ENCODE peak calls at places on chromosomes 3 and 15, in nine cellular contexts. T is K562; H is neural crest cell; C is BJ; G is tibial artery; D is CD8-positive, alpha-beta T cell; X is adrenal gland; J is psoas muscle; Y is lower leg skin. R is an unnamed sample.

GRCh38 chr3:66004244-66004643 is 34.5 kb downstream of the MAGI1 start:
- DNase-seq in T (no peak), H (no peak), C (no peak), G (no peak), D (no peak), X (no peak), J (no peak), Y (no peak), R (no peak)

GRCh38 chr3:9349321-9350117 is 13.3 kb upstream of the THUMPD3 start:
- DNase-seq in T (no peak), H (no peak), C (peak), G (no peak), D (no peak), X (peak), J (no peak), Y (no peak), R (no peak)

GRCh38 chr3:155548194-155548593 is 196.7 kb downstream of the PLCH1 start:
- DNase-seq in T (no peak), H (no peak), C (no peak), G (no peak), D (no peak), X (no peak), J (no peak), Y (no peak), R (no peak)

GRCh38 chr15:69668963-69669362 is 216.3 kb downstream of the RPLP1 start:
- DNase-seq in T (no peak), H (no peak), C (no peak), G (peak), D (peak), X (no peak), J (no peak), Y (no peak), R (peak)

GRCh38 chr3:187616307-187616939 is 53.8 kb downstream of the SST start:
- DNase-seq in T (peak), H (peak), C (no peak), G (no peak), D (peak), X (peak), J (no peak), Y (no peak), R (peak)

GRCh38 chr3:10248984-10249748 is 907 bp downstream of the TATDN2 start:
- DNase-seq in T (peak), H (peak), C (no peak), G (no peak), D (peak), X (peak), J (peak), Y (no peak), R (peak)

GRCh38 chr3:12959838-12960378 is 113.3 kb downstream of the IQSEC1 start:
- DNase-seq in T (peak), H (no peak), C (no peak), G (no peak), D (no peak), X (no peak), J (no peak), Y (peak), R (peak)

GRCh38 chr3:104102386-104102785 is 1264.3 kb upstream of the ALCAM start:
- DNase-seq in T (no peak), H (peak), C (no peak), G (no peak), D (no peak), X (no peak), J (no peak), Y (no peak), R (no peak)

GRCh38 chr3:16455001-16455400 is 58.5 kb downstream of the RFTN1 start:
- DNase-seq in T (no peak), H (no peak), C (no peak), G (no peak), D (no peak), X (no peak), J (no peak), Y (no peak), R (no peak)

GRCh38 chr15:42068601-42069000 is 25.8 kb downstream of the PLA2G4D start:
- DNase-seq in T (no peak), H (no peak), C (no peak), G (peak), D (no peak), X (no peak), J (no peak), Y (no peak), R (no peak)

GRCh38 chr3:23481660-23482278 is 278.6 kb downstream of the UBE2E2 start:
- DNase-seq in T (no peak), H (no peak), C (no peak), G (no peak), D (no peak), X (no peak), J (no peak), Y (no peak), R (no peak)

GRCh38 chr3:42750834-42751233 is 22.2 kb downstream of the CCDC13 start:
- DNase-seq in T (no peak), H (no peak), C (no peak), G (peak), D (no peak), X (no peak), J (no peak), Y (no peak), R (no peak)

GRCh38 chr15:28103402-28103801 is 4.3 kb upstream of the OCA2 start:
- DNase-seq in T (no peak), H (no peak), C (no peak), G (no peak), D (no peak), X (no peak), J (no peak), Y (no peak), R (no peak)

GRCh38 chr15:51425517-51426033 is 84.1 kb downstream of the GLDN start:
- DNase-seq in T (no peak), H (no peak), C (no peak), G (no peak), D (no peak), X (no peak), J (no peak), Y (no peak), R (no peak)

GRCh38 chr3:140720242-140720641 is 42.4 kb downstream of the TRIM42 start:
- DNase-seq in T (no peak), H (no peak), C (no peak), G (peak), D (no peak), X (peak), J (no peak), Y (peak), R (no peak)

GRCh38 chr3:71360694-71361093 is 222.8 kb downstream of the FOXP1 start:
- DNase-seq in T (no peak), H (no peak), C (no peak), G (no peak), D (no peak), X (no peak), J (no peak), Y (no peak), R (no peak)

GRCh38 chr3:24886511-24886910 is 391.9 kb upstream of the THRB start:
- DNase-seq in T (no peak), H (no peak), C (no peak), G (no peak), D (no peak), X (no peak), J (no peak), Y (no peak), R (no peak)

GRCh38 chr3:138441256-138441655 is 6.8 kb downstream of the ESYT3 start:
- DNase-seq in T (no peak), H (no peak), C (no peak), G (peak), D (no peak), X (no peak), J (no peak), Y (no peak), R (no peak)

GRCh38 chr15:90101130-90101968 is 919 bp downstream of the IDH2 start:
- DNase-seq in T (peak), H (peak), C (no peak), G (peak), D (no peak), X (no peak), J (peak), Y (no peak), R (no peak)

GRCh38 chr3:117518385-117518784 is 808.8 kb downstream of the TUSC7 start:
- DNase-seq in T (no peak), H (no peak), C (no peak), G (no peak), D (no peak), X (no peak), J (no peak), Y (no peak), R (no peak)

DNA sequence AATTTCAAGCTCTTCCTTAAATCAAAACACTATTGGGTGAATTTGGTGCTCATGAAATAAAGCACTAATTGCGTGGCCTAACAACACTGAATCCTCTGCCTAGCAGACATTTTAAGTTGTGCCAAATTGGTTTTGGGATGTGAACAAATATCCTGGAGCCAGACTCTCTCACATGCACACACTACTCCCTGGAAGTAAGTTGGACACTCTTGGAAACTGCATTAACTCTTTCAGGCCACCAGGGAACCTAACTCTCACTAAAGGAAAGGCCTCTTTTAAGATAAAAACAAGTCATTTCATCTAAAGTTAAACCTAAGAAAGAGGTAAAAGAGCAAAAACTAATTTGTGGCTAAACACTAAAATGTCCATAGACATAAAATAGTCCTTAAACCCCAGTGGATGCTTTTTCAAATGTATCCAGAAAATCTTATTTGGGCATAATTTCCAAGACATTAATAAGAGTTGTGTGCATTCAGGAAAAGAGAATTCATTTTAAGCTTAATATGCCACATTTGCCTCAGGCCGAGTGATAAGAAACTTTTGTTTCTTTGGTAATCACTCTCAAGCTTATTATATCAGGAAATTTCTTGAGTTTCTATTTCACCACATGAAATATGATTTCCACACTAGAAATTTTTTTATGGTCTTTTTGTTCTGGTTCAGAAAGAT is 61.8 kb downstream of the ZBTB20 start:
- DNase-seq in T (no peak), H (no peak), C (no peak), G (no peak), D (no peak), X (no peak), J (no peak), Y (no peak), R (no peak)
- TF ChIP-seq CTCF in T (no peak), H (peak), C (peak), G (no peak), D (no peak), X (no peak), J (peak), Y (no peak), R (no peak)

GRCh38 chr3:37417297-37418082 is 243.1 kb upstream of the LRRFIP2 start:
- DNase-seq in T (peak), H (no peak), C (no peak), G (no peak), D (no peak), X (no peak), J (no peak), Y (no peak), R (no peak)

GRCh38 chr3:37418357-37418756 is 244.0 kb upstream of the LRRFIP2 start:
- DNase-seq in T (no peak), H (no peak), C (no peak), G (no peak), D (no peak), X (no peak), J (no peak), Y (no peak), R (no peak)

GRCh38 chr3:37423825-37424224 is 249.4 kb upstream of the LRRFIP2 start:
- DNase-seq in T (no peak), H (no peak), C (no peak), G (no peak), D (no peak), X (no peak), J (no peak), Y (no peak), R (no peak)

DNA sequence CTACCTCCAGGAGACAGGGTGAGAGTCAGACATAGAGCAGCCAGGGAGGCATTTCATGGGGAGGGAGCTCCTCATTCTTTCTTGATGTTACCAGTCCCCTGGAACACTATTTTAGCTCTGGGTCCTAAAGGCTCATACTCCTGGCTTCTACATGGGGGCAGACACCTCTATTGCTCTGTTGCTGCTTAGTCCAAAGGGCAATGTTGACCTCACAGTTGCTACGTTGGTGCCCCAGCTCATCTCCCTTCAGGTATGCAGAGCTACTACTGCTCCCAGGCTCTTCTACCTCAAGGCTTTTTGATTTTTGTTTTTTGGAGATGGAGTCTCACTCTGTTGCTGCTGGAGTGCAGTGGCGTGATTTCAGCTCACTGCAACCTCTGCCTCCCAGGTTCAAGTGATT is 245.6 kb upstream of the LRRFIP2 start:
- DNase-seq in T (no peak), H (no peak), C (no peak), G (no peak), D (no peak), X (no peak), J (no peak), Y (no peak), R (no peak)
- TF ChIP-seq CTCF in T (no peak), H (no peak), C (no peak), G (no peak), D (no peak), X (no peak), J (no peak), Y (no peak), R (no peak)

DNA sequence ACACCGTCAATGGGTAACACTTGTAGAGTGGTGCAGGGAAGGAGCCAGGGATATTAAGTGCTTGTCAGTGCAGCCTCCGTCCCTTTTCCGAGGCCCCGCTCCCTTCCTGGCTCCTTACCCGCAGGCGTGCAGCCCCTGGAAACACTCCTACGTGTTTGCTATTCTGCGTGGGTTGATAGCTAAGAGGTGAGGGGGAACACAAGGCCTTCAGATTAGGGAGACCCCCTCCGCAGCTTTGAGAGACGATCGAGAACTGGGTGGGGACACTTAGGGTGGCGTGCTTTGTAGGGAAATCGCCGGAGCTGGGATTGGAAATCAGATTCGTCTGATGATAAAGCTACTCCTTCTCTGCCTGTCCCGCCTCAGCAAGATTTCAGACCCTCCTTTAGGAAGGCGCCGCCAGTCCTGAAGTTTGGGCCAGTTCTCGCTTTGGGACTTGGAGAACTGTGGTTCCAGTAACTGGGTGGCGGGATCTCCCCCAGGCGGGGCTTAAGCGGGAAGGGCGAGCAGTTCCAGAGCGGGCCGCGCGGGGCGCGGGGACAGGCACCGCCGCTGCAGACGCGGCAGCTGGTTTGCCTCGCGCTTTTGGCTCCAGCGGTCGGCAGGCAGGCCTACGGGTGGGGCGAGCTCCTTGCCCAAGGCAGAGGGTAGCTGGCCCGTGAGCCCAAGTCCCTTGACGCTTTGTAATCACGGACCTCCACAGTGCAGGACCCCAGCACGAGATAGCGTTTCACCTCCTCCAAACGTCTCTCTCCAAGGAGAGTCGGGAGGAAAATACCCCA is 8.0 kb upstream of the FAM107A start:
- DNase-seq in T (peak), H (peak), C (no peak), G (peak), D (peak), X (peak), J (peak), Y (peak), R (peak)
- TF ChIP-seq CTCF in T (peak), H (peak), C (peak), G (peak), D (peak), X (peak), J (peak), Y (no peak), R (peak)

GRCh38 chr3:17687585-17687984 is 54.8 kb downstream of the TBC1D5 start:
- DNase-seq in T (no peak), H (no peak), C (no peak), G (no peak), D (no peak), X (no peak), J (no peak), Y (no peak), R (no peak)

DNA sequence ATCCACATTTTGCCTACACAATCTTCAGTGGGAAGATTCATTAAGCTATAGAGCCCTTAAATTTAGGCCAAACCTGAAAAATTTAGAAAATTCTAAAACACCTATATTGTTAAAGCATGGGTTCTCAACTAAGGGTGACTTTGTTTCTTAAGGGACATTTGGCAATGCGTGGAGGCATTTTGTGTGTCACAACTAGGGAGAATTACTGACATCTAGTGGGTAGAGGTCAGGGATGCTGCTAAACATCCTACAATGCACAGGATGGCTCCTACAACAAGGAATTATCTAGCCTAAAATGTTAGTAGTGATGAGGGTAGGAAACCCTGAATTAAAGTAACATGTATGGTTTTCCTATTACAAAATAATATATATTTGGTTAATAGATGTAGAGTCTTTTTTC is 55.8 kb downstream of the TBC1D5 start:
- DNase-seq in T (no peak), H (no peak), C (no peak), G (no peak), D (no peak), X (no peak), J (no peak), Y (no peak), R (no peak)
- TF ChIP-seq CTCF in T (peak), H (peak), C (no peak), G (no peak), D (no peak), X (peak), J (no peak), Y (no peak), R (no peak)